ENCODE peak calls at places on chromosomes 6 and 20, in eight cellular contexts. P, G, A, E, J, V, T and Z are unnamed samples.

GRCh38 chr6:1054653-1055014 is 257.3 kb upstream of the FOXQ1 start:
- DNase-seq in G (no peak), J (no peak), T (no peak), P (no peak), A (no peak), V (no peak), E (no peak), Z (no peak)

GRCh38 chr20:44714701-44715494 is at the start of gene CCN5:
- DNase-seq in A (peak; percentile 92), G (peak; percentile 89), J (peak; percentile 81), P (peak; percentile 80), E (peak; percentile 32), V (peak; percentile 44), T (peak; percentile 92), Z (peak; percentile 76)

GRCh38 chr20:8190043-8190880 is 58.2 kb downstream of the PLCB1 start:
- DNase-seq in E (no peak), V (no peak), J (no peak), A (no peak), G (no peak), P (no peak), T (no peak), Z (no peak)

GRCh38 chr6:947235-947934 is 254.4 kb upstream of the EXOC2 start:
- DNase-seq in E (no peak), A (no peak), G (no peak), T (no peak), V (no peak), P (no peak), J (no peak), Z (no peak)

GRCh38 chr6:16403831-16404230 is 165.4 kb downstream of the GMPR start:
- DNase-seq in P (no peak), G (no peak), E (no peak), T (no peak), J (no peak), V (no peak), A (no peak), Z (no peak)

GRCh38 chr6:56693246-56693607 is 50.5 kb upstream of the DST start:
- DNase-seq in V (no peak), J (peak; percentile 85), G (peak; percentile 94), P (no peak), E (no peak), T (peak; percentile 88), A (peak; percentile 80), Z (no peak)

GRCh38 chr20:53778736-53779135 is 185.1 kb upstream of the ZNF217 start:
- DNase-seq in T (no peak), E (no peak), V (no peak), J (no peak), G (no peak), A (no peak), P (no peak), Z (no peak)

GRCh38 chr6:84583784-84584183 is 180.6 kb downstream of the TBX18 start:
- DNase-seq in J (no peak), T (no peak), G (no peak), P (no peak), V (no peak), A (no peak), E (no peak), Z (no peak)

GRCh38 chr20:14069796-14070195 is 74.5 kb downstream of the MACROD2 start:
- DNase-seq in P (no peak), V (no peak), E (no peak), A (no peak), T (no peak), G (no peak), J (no peak), Z (no peak)

GRCh38 chr6:68235192-68235812 is 399.8 kb upstream of the ADGRB3 start:
- DNase-seq in V (no peak), T (no peak), G (no peak), J (no peak), E (no peak), P (no peak), A (no peak), Z (no peak)

GRCh38 chr6:142945071-142945445 is at the start of gene HIVEP2:
- DNase-seq in G (peak; percentile 96), J (peak; percentile 90), P (peak; percentile 36), T (peak; percentile 93), A (peak; percentile 93), E (no peak), V (peak; percentile 70), Z (peak; percentile 42)

DNA sequence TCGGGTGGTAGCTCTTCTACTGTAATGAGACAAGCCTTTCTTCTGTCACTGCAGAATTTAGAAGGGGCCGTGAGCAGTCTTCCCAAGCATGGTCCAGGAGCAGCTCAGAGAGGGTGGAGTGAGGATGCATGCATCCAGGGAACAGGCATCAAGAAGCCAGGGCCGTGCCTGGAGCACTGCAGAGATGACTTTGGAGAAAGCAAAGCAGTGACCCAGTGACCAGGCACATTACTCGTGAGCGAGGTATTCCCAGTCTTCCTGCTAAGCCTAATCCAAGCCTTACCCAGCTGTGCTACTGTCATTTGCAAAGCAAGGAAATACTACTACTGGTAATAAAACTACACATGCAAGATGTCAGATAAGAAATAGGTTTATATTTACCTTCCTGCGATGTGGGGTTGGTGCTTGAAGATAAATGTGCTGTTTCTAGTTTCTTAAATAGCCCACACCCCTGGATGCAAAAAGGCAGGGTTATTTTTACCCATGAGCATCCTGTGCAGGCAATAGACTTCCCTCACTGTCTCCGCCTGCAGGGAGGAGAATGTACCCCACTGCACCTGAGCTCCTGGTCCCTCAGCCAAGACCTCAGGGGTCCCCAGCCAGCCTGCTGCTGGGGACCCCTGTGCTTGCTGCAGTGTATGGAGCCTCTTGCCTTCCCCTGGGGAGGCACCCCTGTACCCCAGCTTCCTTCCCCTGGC is 62.9 kb downstream of the SSR1 start:
- DNase-seq in P (no peak), V (no peak), J (no peak), T (no peak), A (no peak), E (no peak), G (no peak), Z (no peak)
- TF ChIP-seq POLR2A in P (no peak), V (no peak), J (no peak), T (no peak), A (no peak), E (no peak), G (no peak), Z (no peak)

DNA sequence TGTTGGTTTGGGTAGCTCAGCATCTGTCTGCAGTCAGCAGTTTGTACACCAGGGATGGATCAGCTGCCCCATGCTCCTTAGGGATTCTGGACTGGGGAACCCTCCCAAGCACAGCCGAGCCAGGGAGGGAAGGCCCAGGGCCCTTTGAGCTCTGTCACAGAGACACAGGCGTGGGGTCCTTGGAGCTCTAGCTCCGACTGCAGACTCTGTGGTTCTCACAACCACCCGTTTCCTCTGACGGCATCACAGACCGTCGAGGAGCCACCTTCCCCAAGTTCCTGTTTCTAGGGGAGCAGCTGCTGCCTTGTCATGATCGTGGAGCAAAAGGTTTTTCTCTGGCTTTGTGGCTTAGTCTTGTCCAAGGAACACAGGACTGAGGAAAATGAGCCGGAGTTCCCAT is at the start of gene SLA2:
- DNase-seq in A (peak; percentile 25), T (no peak), J (no peak), G (no peak), V (no peak), E (no peak), P (no peak), Z (no peak)
- TF ChIP-seq POLR2A in A (no peak), T (no peak), J (peak; percentile 29), G (no peak), V (no peak), E (no peak), P (no peak), Z (no peak)

GRCh38 chr6:29948277-29948676 is 5.9 kb downstream of the HLA-A start:
- DNase-seq in A (no peak), P (no peak), J (no peak), G (no peak), V (no peak), E (no peak), T (no peak), Z (no peak)

GRCh38 chr6:29945421-29945820 is 3.1 kb downstream of the HLA-A start:
- DNase-seq in E (no peak), G (no peak), J (no peak), T (no peak), V (no peak), P (no peak), A (no peak), Z (no peak)

GRCh38 chr6:29946380-29946779 is 4.0 kb downstream of the HLA-A start:
- DNase-seq in A (no peak), E (no peak), T (no peak), V (no peak), G (no peak), J (no peak), P (no peak), Z (no peak)

GRCh38 chr6:29946787-29947186 is 4.5 kb downstream of the HLA-A start:
- DNase-seq in E (no peak), T (no peak), P (no peak), G (no peak), V (no peak), A (no peak), J (no peak), Z (no peak)

GRCh38 chr6:29947292-29947980 is 5.1 kb downstream of the HLA-A start:
- DNase-seq in J (no peak), E (no peak), A (no peak), P (no peak), V (no peak), G (no peak), T (no peak), Z (no peak)
- TF ChIP-seq POLR2A in J (no peak), E (no peak), A (no peak), P (no peak), V (no peak), G (no peak), T (no peak), Z (no peak)

GRCh38 chr20:31594558-31595379 is 10.3 kb upstream of the ID1 start:
- DNase-seq in T (peak; percentile 82), J (no peak), E (no peak), G (no peak), A (no peak), P (no peak), V (no peak), Z (no peak)
- TF ChIP-seq POLR2A in T (peak; percentile 18), J (no peak), E (no peak), G (no peak), A (peak; percentile 21), P (peak; percentile 29), V (no peak), Z (no peak)